ENCODE peak calls at places on chromosomes 1 and 21, in ten cellular contexts. One of them, this sample, is unnamed.

GRCh38 chr1:97947751-97948150 is 26.9 kb upstream of the DPYD start:
- DNase-seq in fibroblast of lung: no peak
- DNase-seq in tibial artery: no peak
- DNase-seq in ascending aorta: no peak
- DNase-seq in adrenal gland: no peak
- DNase-seq in lung: no peak
- DNase-seq in AG09309: peak; percentile 23
- DNase-seq in fibroblast of mammary gland: no peak
- DNase-seq in GM06990: no peak
- DNase-seq in heart left ventricle: no peak
- DNase-seq in this sample: no peak

GRCh38 chr1:2345297-2346075 is 45.9 kb downstream of the MORN1 start:
- DNase-seq in fibroblast of lung: no peak
- DNase-seq in ascending aorta: peak; percentile 51
- DNase-seq in lung: no peak
- DNase-seq in tibial artery: peak; percentile 61
- DNase-seq in AG09309: no peak
- DNase-seq in GM06990: no peak
- DNase-seq in heart left ventricle: no peak
- DNase-seq in adrenal gland: no peak
- DNase-seq in fibroblast of mammary gland: no peak
- DNase-seq in this sample: no peak

GRCh38 chr1:43392702-43393101 is 3.0 kb downstream of the SZT2 start:
- DNase-seq in fibroblast of lung: no peak
- DNase-seq in fibroblast of mammary gland: no peak
- DNase-seq in GM06990: no peak
- DNase-seq in ascending aorta: no peak
- DNase-seq in tibial artery: no peak
- DNase-seq in adrenal gland: no peak
- DNase-seq in AG09309: no peak
- DNase-seq in heart left ventricle: no peak
- DNase-seq in lung: no peak
- DNase-seq in this sample: no peak

GRCh38 chr1:2348346-2349275 is 42.7 kb downstream of the MORN1 start:
- DNase-seq in fibroblast of mammary gland: no peak
- DNase-seq in GM06990: no peak
- DNase-seq in ascending aorta: peak; percentile 34
- DNase-seq in lung: no peak
- DNase-seq in heart left ventricle: no peak
- DNase-seq in adrenal gland: no peak
- DNase-seq in tibial artery: peak; percentile 42
- DNase-seq in AG09309: no peak
- DNase-seq in fibroblast of lung: no peak
- DNase-seq in this sample: no peak

GRCh38 chr1:154405762-154406571 is 824 bp downstream of the IL6R start:
- DNase-seq in tibial artery: peak; percentile 97
- DNase-seq in fibroblast of mammary gland: peak; percentile 77
- DNase-seq in adrenal gland: peak; percentile 94
- DNase-seq in ascending aorta: peak; percentile 96
- DNase-seq in lung: peak; percentile 75
- DNase-seq in heart left ventricle: peak; percentile 75
- DNase-seq in AG09309: peak; percentile 20
- DNase-seq in GM06990: peak; percentile 72
- DNase-seq in fibroblast of lung: peak; percentile 54
- DNase-seq in this sample: no peak

GRCh38 chr21:28754127-28754611 is 238.5 kb downstream of the LTN1 start:
- DNase-seq in fibroblast of mammary gland: peak; percentile 79
- DNase-seq in fibroblast of lung: peak; percentile 93
- DNase-seq in GM06990: no peak
- DNase-seq in adrenal gland: peak; percentile 22
- DNase-seq in heart left ventricle: peak; percentile 82
- DNase-seq in lung: no peak
- DNase-seq in tibial artery: no peak
- DNase-seq in ascending aorta: peak; percentile 88
- DNase-seq in AG09309: peak; percentile 97
- DNase-seq in this sample: peak; percentile 82

GRCh38 chr1:179929955-179930798 is 24.4 kb upstream of the CEP350 start:
- DNase-seq in fibroblast of mammary gland: no peak
- DNase-seq in fibroblast of lung: no peak
- DNase-seq in lung: no peak
- DNase-seq in adrenal gland: no peak
- DNase-seq in AG09309: no peak
- DNase-seq in heart left ventricle: no peak
- DNase-seq in GM06990: no peak
- DNase-seq in ascending aorta: no peak
- DNase-seq in tibial artery: no peak
- DNase-seq in this sample: no peak

GRCh38 chr21:28675265-28676041 is 317.2 kb downstream of the LTN1 start:
- DNase-seq in AG09309: no peak
- DNase-seq in tibial artery: no peak
- DNase-seq in heart left ventricle: no peak
- DNase-seq in fibroblast of mammary gland: peak; percentile 81
- DNase-seq in GM06990: no peak
- DNase-seq in ascending aorta: no peak
- DNase-seq in adrenal gland: no peak
- DNase-seq in lung: no peak
- DNase-seq in fibroblast of lung: peak; percentile 79
- DNase-seq in this sample: no peak

GRCh38 chr1:78493456-78493855 is 2.7 kb downstream of the PTGFR start:
- DNase-seq in tibial artery: no peak
- DNase-seq in heart left ventricle: no peak
- DNase-seq in GM06990: no peak
- DNase-seq in fibroblast of mammary gland: peak; percentile 63
- DNase-seq in ascending aorta: no peak
- DNase-seq in lung: no peak
- DNase-seq in adrenal gland: no peak
- DNase-seq in AG09309: no peak
- DNase-seq in fibroblast of lung: peak; percentile 43
- DNase-seq in this sample: no peak

GRCh38 chr1:55039342-55040082 is at the start of gene PCSK9:
- DNase-seq in GM06990: no peak
- DNase-seq in fibroblast of mammary gland: peak; percentile 66
- DNase-seq in lung: peak; percentile 77
- DNase-seq in tibial artery: peak; percentile 58
- DNase-seq in heart left ventricle: no peak
- DNase-seq in fibroblast of lung: peak; percentile 45
- DNase-seq in ascending aorta: no peak
- DNase-seq in AG09309: no peak
- DNase-seq in adrenal gland: no peak
- DNase-seq in this sample: no peak

GRCh38 chr1:21653744-21654100 is 15.4 kb downstream of the RAP1GAP start:
- DNase-seq in tibial artery: no peak
- DNase-seq in GM06990: no peak
- DNase-seq in fibroblast of lung: no peak
- DNase-seq in heart left ventricle: no peak
- DNase-seq in ascending aorta: no peak
- DNase-seq in adrenal gland: no peak
- DNase-seq in lung: no peak
- DNase-seq in fibroblast of mammary gland: no peak
- DNase-seq in AG09309: no peak
- DNase-seq in this sample: no peak

GRCh38 chr1:36208978-36209708 is 15.1 kb upstream of the THRAP3 start:
- DNase-seq in fibroblast of lung: no peak
- DNase-seq in AG09309: no peak
- DNase-seq in GM06990: no peak
- DNase-seq in ascending aorta: no peak
- DNase-seq in lung: no peak
- DNase-seq in adrenal gland: no peak
- DNase-seq in fibroblast of mammary gland: no peak
- DNase-seq in heart left ventricle: no peak
- DNase-seq in tibial artery: peak; percentile 74
- DNase-seq in this sample: no peak

GRCh38 chr21:15557925-15558324 is 171.9 kb upstream of the USP25 start:
- DNase-seq in fibroblast of mammary gland: no peak
- DNase-seq in fibroblast of lung: no peak
- DNase-seq in lung: no peak
- DNase-seq in ascending aorta: no peak
- DNase-seq in AG09309: no peak
- DNase-seq in adrenal gland: no peak
- DNase-seq in heart left ventricle: no peak
- DNase-seq in GM06990: no peak
- DNase-seq in tibial artery: no peak
- DNase-seq in this sample: no peak

GRCh38 chr1:174726167-174726879 is 273.4 kb upstream of the CACYBP start:
- DNase-seq in fibroblast of mammary gland: peak; percentile 48
- DNase-seq in ascending aorta: no peak
- DNase-seq in heart left ventricle: no peak
- DNase-seq in adrenal gland: no peak
- DNase-seq in AG09309: no peak
- DNase-seq in tibial artery: no peak
- DNase-seq in fibroblast of lung: peak; percentile 70
- DNase-seq in lung: no peak
- DNase-seq in GM06990: peak; percentile 35
- DNase-seq in this sample: peak; percentile 7

GRCh38 chr1:91091812-91092211 is 70.0 kb upstream of the ZNF644 start:
- DNase-seq in GM06990: no peak
- DNase-seq in adrenal gland: peak; percentile 21
- DNase-seq in fibroblast of lung: no peak
- DNase-seq in AG09309: no peak
- DNase-seq in ascending aorta: no peak
- DNase-seq in fibroblast of mammary gland: no peak
- DNase-seq in lung: no peak
- DNase-seq in heart left ventricle: no peak
- DNase-seq in tibial artery: no peak
- DNase-seq in this sample: no peak

GRCh38 chr1:171985639-171986038 is 144.3 kb downstream of the DNM3 start:
- DNase-seq in fibroblast of mammary gland: no peak
- DNase-seq in fibroblast of lung: no peak
- DNase-seq in AG09309: no peak
- DNase-seq in ascending aorta: no peak
- DNase-seq in heart left ventricle: no peak
- DNase-seq in lung: no peak
- DNase-seq in GM06990: no peak
- DNase-seq in adrenal gland: peak; percentile 44
- DNase-seq in tibial artery: no peak
- DNase-seq in this sample: no peak
- TF ChIP-seq CTCF in fibroblast of mammary gland: peak; percentile 22
- TF ChIP-seq CTCF in fibroblast of lung: peak; percentile 2
- TF ChIP-seq CTCF in AG09309: peak; percentile 33
- TF ChIP-seq CTCF in ascending aorta: no peak
- TF ChIP-seq CTCF in heart left ventricle: no peak
- TF ChIP-seq CTCF in lung: no peak
- TF ChIP-seq CTCF in GM06990: peak; percentile 31
- TF ChIP-seq CTCF in adrenal gland: peak; percentile 19
- TF ChIP-seq CTCF in tibial artery: no peak
- TF ChIP-seq CTCF in this sample: peak; percentile 34

GRCh38 chr1:185265314-185265713 is 51.7 kb downstream of the IVNS1ABP start:
- DNase-seq in ascending aorta: no peak
- DNase-seq in heart left ventricle: no peak
- DNase-seq in tibial artery: no peak
- DNase-seq in adrenal gland: no peak
- DNase-seq in lung: no peak
- DNase-seq in AG09309: no peak
- DNase-seq in fibroblast of mammary gland: no peak
- DNase-seq in GM06990: no peak
- DNase-seq in fibroblast of lung: no peak
- DNase-seq in this sample: no peak

GRCh38 chr1:185260611-185261010 is 56.4 kb downstream of the IVNS1ABP start:
- DNase-seq in fibroblast of lung: no peak
- DNase-seq in heart left ventricle: no peak
- DNase-seq in fibroblast of mammary gland: no peak
- DNase-seq in lung: no peak
- DNase-seq in adrenal gland: no peak
- DNase-seq in GM06990: no peak
- DNase-seq in ascending aorta: no peak
- DNase-seq in AG09309: no peak
- DNase-seq in tibial artery: no peak
- DNase-seq in this sample: no peak

GRCh38 chr1:185263292-185263691 is 53.8 kb downstream of the IVNS1ABP start:
- DNase-seq in tibial artery: no peak
- DNase-seq in heart left ventricle: no peak
- DNase-seq in GM06990: no peak
- DNase-seq in fibroblast of mammary gland: no peak
- DNase-seq in fibroblast of lung: no peak
- DNase-seq in AG09309: no peak
- DNase-seq in lung: no peak
- DNase-seq in ascending aorta: no peak
- DNase-seq in adrenal gland: no peak
- DNase-seq in this sample: no peak

GRCh38 chr1:185262151-185262550 is 54.9 kb downstream of the IVNS1ABP start:
- DNase-seq in AG09309: no peak
- DNase-seq in fibroblast of lung: no peak
- DNase-seq in GM06990: no peak
- DNase-seq in tibial artery: no peak
- DNase-seq in ascending aorta: no peak
- DNase-seq in heart left ventricle: no peak
- DNase-seq in fibroblast of mammary gland: no peak
- DNase-seq in lung: no peak
- DNase-seq in adrenal gland: no peak
- DNase-seq in this sample: no peak

DNA sequence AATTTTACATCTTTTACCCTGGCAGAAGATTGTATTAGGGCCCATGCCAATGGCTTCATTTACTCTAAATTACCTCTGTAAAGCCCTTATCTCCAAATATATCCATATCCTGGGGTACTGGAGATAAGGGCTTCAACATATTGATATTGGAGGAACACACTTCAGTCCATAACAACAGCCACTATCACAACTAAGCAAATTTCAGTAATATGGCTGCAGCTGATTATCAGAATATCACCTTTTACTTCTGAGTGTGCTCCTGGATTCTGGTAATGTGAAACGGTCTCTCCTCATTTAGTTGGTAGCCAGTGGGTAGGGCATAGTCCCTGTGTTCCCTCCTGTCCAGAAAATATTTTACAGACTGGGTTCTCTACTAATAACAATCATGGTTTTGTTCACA is 53.3 kb downstream of the IVNS1ABP start:
- DNase-seq in AG09309: no peak
- DNase-seq in tibial artery: no peak
- DNase-seq in fibroblast of lung: no peak
- DNase-seq in ascending aorta: no peak
- DNase-seq in GM06990: no peak
- DNase-seq in adrenal gland: no peak
- DNase-seq in lung: no peak
- DNase-seq in fibroblast of mammary gland: no peak
- DNase-seq in heart left ventricle: no peak
- DNase-seq in this sample: no peak
- H3K4me3 ChIP-seq in AG09309: no peak overlapping the region
- H3K4me3 ChIP-seq in tibial artery: no peak overlapping the region
- H3K4me3 ChIP-seq in fibroblast of lung: no peak overlapping the region
- H3K4me3 ChIP-seq in ascending aorta: no peak overlapping the region
- H3K4me3 ChIP-seq in GM06990: no peak overlapping the region
- H3K4me3 ChIP-seq in adrenal gland: no peak overlapping the region
- H3K4me3 ChIP-seq in lung: no peak overlapping the region
- H3K4me3 ChIP-seq in fibroblast of mammary gland: no peak overlapping the region
- H3K4me3 ChIP-seq in heart left ventricle: no peak overlapping the region
- H3K4me3 ChIP-seq in this sample: no peak overlapping the region

GRCh38 chr1:89519779-89520358 is 4.8 kb upstream of the LRRC8B start:
- DNase-seq in heart left ventricle: no peak
- DNase-seq in lung: no peak
- DNase-seq in AG09309: no peak
- DNase-seq in GM06990: no peak
- DNase-seq in fibroblast of mammary gland: peak; percentile 66
- DNase-seq in tibial artery: no peak
- DNase-seq in fibroblast of lung: peak; percentile 64
- DNase-seq in ascending aorta: no peak
- DNase-seq in adrenal gland: peak; percentile 48
- DNase-seq in this sample: no peak
- TF ChIP-seq CTCF in heart left ventricle: peak; percentile 52
- TF ChIP-seq CTCF in lung: peak; percentile 34
- TF ChIP-seq CTCF in AG09309: peak; percentile 74
- TF ChIP-seq CTCF in GM06990: peak; percentile 76
- TF ChIP-seq CTCF in fibroblast of mammary gland: peak; percentile 79
- TF ChIP-seq CTCF in tibial artery: peak; percentile 31
- TF ChIP-seq CTCF in fibroblast of lung: peak; percentile 72
- TF ChIP-seq CTCF in ascending aorta: peak; percentile 25
- TF ChIP-seq CTCF in adrenal gland: peak; percentile 43
- TF ChIP-seq CTCF in this sample: peak; percentile 75

GRCh38 chr1:235074335-235075120 is 54.1 kb downstream of the TOMM20 start:
- DNase-seq in GM06990: peak; percentile 81
- DNase-seq in tibial artery: no peak
- DNase-seq in fibroblast of lung: peak; percentile 54
- DNase-seq in ascending aorta: no peak
- DNase-seq in fibroblast of mammary gland: peak; percentile 94
- DNase-seq in heart left ventricle: no peak
- DNase-seq in lung: no peak
- DNase-seq in adrenal gland: no peak
- DNase-seq in AG09309: peak; percentile 75
- DNase-seq in this sample: no peak
- H3K4me3 ChIP-seq in GM06990: peak overlapping the region; percentile 50
- H3K4me3 ChIP-seq in tibial artery: no peak overlapping the region
- H3K4me3 ChIP-seq in fibroblast of lung: no peak overlapping the region
- H3K4me3 ChIP-seq in ascending aorta: peak overlapping the region; percentile 32
- H3K4me3 ChIP-seq in fibroblast of mammary gland: peak overlapping the region; percentile 16
- H3K4me3 ChIP-seq in heart left ventricle: peak overlapping the region; percentile 26
- H3K4me3 ChIP-seq in lung: no peak overlapping the region
- H3K4me3 ChIP-seq in adrenal gland: no peak overlapping the region
- H3K4me3 ChIP-seq in AG09309: no peak overlapping the region
- H3K4me3 ChIP-seq in this sample: no peak overlapping the region